ENCODE peak calls at places on chromosome 19, in six cellular contexts. P, E, W, N, I and C are unnamed samples.

GRCh38 chr19:17049711-17050280 is 23.2 kb upstream of the CPAMD8 start:
- DNase-seq in P (no peak), E (peak; percentile 13), W (no peak), N (no peak), I (no peak), C (peak; percentile 21)

GRCh38 chr19:57888494-57889231 is at the start of gene ZNF814:
- DNase-seq in P (peak; percentile 90), E (peak; percentile 29), W (peak; percentile 84), N (peak; percentile 57), I (peak; percentile 44), C (peak; percentile 37)

GRCh38 chr19:32691952-32692726 is 518 bp downstream of the NUDT19 start:
- DNase-seq in P (peak; percentile 63), E (peak; percentile 28), W (peak; percentile 65), N (peak; percentile 59), I (peak; percentile 22), C (peak; percentile 83)

GRCh38 chr19:49543032-49543431 is 15.2 kb downstream of the RCN3 start:
- DNase-seq in P (no peak), E (no peak), W (no peak), N (no peak), I (no peak), C (no peak)

GRCh38 chr19:18322318-18322758 is 538 bp downstream of the LSM4 start:
- DNase-seq in P (peak; percentile 82), E (no peak), W (no peak), N (peak; percentile 10), I (no peak), C (peak; percentile 34)

GRCh38 chr19:31548941-31549340 is 199.7 kb upstream of the TSHZ3 start:
- DNase-seq in P (peak; percentile 38), E (no peak), W (no peak), N (no peak), I (peak; percentile 19), C (no peak)

GRCh38 chr19:55703790-55704215 is 28.8 kb downstream of the EPN1 start:
- DNase-seq in P (no peak), E (no peak), W (no peak), N (no peak), I (no peak), C (peak; percentile 15)

GRCh38 chr19:53877361-53877766 is 4.6 kb upstream of the PRKCG start:
- DNase-seq in P (no peak), E (no peak), W (no peak), N (no peak), I (no peak), C (no peak)

GRCh38 chr19:49106648-49107135 is 7.5 kb upstream of the LIN7B start:
- DNase-seq in P (peak; percentile 71), E (no peak), W (no peak), N (peak; percentile 38), I (no peak), C (peak; percentile 45)

GRCh38 chr19:34051255-34051654 is 121.0 kb upstream of the LSM14A start:
- DNase-seq in P (no peak), E (no peak), W (no peak), N (no peak), I (no peak), C (no peak)

GRCh38 chr19:19562665-19563347 is 24.7 kb downstream of the CILP2 start:
- DNase-seq in P (no peak), E (no peak), W (no peak), N (no peak), I (no peak), C (no peak)

GRCh38 chr19:55079400-55080038 is 3.9 kb downstream of the EPS8L1 start:
- DNase-seq in P (peak; percentile 4), E (no peak), W (no peak), N (no peak), I (no peak), C (no peak)

GRCh38 chr19:17532116-17532515 is 20.7 kb downstream of the PGLS start:
- DNase-seq in P (no peak), E (no peak), W (no peak), N (no peak), I (no peak), C (no peak)

GRCh38 chr19:44653977-44654784 is 10.5 kb downstream of the PVR start:
- DNase-seq in P (peak; percentile 77), E (no peak), W (no peak), N (peak; percentile 17), I (no peak), C (peak; percentile 48)

GRCh38 chr19:48613852-48614435 is 932 bp downstream of the FAM83E start:
- DNase-seq in P (no peak), E (no peak), W (no peak), N (no peak), I (no peak), C (no peak)

GRCh38 chr19:1373534-1374249 is 10.0 kb upstream of the NDUFS7 start:
- DNase-seq in P (peak; percentile 53), E (no peak), W (no peak), N (peak; percentile 34), I (no peak), C (no peak)

GRCh38 chr19:7488736-7489353 is at the start of gene PEX11G:
- DNase-seq in P (peak; percentile 96), E (no peak), W (peak; percentile 85), N (peak; percentile 89), I (peak; percentile 55), C (peak; percentile 91)

GRCh38 chr19:46408611-46409039 is 4.7 kb downstream of the CCDC8 start:
- DNase-seq in P (peak; percentile 83), E (no peak), W (no peak), N (peak; percentile 31), I (no peak), C (no peak)

GRCh38 chr19:53057904-53058579 is 13.5 kb downstream of the ERVV-2 start:
- DNase-seq in P (peak; percentile 86), E (no peak), W (no peak), N (no peak), I (no peak), C (no peak)

GRCh38 chr19:38191747-38192146 is 32.3 kb downstream of the DPF1 start:
- DNase-seq in P (no peak), E (no peak), W (no peak), N (no peak), I (no peak), C (no peak)

GRCh38 chr19:53873451-53874383 is 6.0 kb downstream of the MYADM start:
- DNase-seq in P (no peak), E (no peak), W (no peak), N (no peak), I (no peak), C (no peak)

GRCh38 chr19:35454663-35455062 is 6.6 kb downstream of the FFAR2 start:
- DNase-seq in P (no peak), E (no peak), W (no peak), N (no peak), I (no peak), C (no peak)

GRCh38 chr19:45484273-45484945 is 12.4 kb downstream of the RTN2 start:
- DNase-seq in P (no peak), E (no peak), W (no peak), N (no peak), I (no peak), C (no peak)

GRCh38 chr19:18590273-18591272 is 2.0 kb downstream of the REX1BD start:
- DNase-seq in P (peak; percentile 79), E (no peak), W (peak; percentile 92), N (peak; percentile 77), I (no peak), C (no peak)

GRCh38 chr19:7917292-7918061 is 2.7 kb upstream of the SNAPC2 start:
- DNase-seq in P (peak; percentile 85), E (no peak), W (peak; percentile 67), N (no peak), I (no peak), C (peak; percentile 56)

GRCh38 chr19:40348961-40349507 is 539 bp downstream of the PLD3 start:
- DNase-seq in P (peak; percentile 38), E (peak; percentile 8), W (no peak), N (no peak), I (peak; percentile 28), C (peak; percentile 55)

GRCh38 chr19:27776020-27776419 is 1436.9 kb downstream of the UQCRFS1 start:
- DNase-seq in P (no peak), E (no peak), W (no peak), N (no peak), I (no peak), C (no peak)

GRCh38 chr19:54172764-54173699 is at the start of gene TMC4:
- DNase-seq in P (peak; percentile 93), E (no peak), W (no peak), N (no peak), I (no peak), C (no peak)

GRCh38 chr19:16015805-16016173 is 60.5 kb upstream of the TPM4 start:
- DNase-seq in P (no peak), E (no peak), W (no peak), N (no peak), I (no peak), C (no peak)

GRCh38 chr19:5314012-5314906 is 26.4 kb downstream of the PTPRS start:
- DNase-seq in P (no peak), E (no peak), W (no peak), N (no peak), I (no peak), C (no peak)

GRCh38 chr19:3899531-3900294 is 19.2 kb downstream of the ATCAY start:
- DNase-seq in P (peak; percentile 16), E (no peak), W (no peak), N (no peak), I (no peak), C (no peak)

GRCh38 chr19:5445667-5446066 is 9.6 kb upstream of the ZNRF4 start:
- DNase-seq in P (no peak), E (no peak), W (no peak), N (no peak), I (no peak), C (no peak)

GRCh38 chr19:5166262-5166661 is 174.3 kb downstream of the PTPRS start:
- DNase-seq in P (no peak), E (peak; percentile 17), W (no peak), N (no peak), I (peak; percentile 8), C (no peak)

GRCh38 chr19:32146664-32147063 is 198.7 kb upstream of the ZNF507 start:
- DNase-seq in P (no peak), E (no peak), W (no peak), N (no peak), I (no peak), C (no peak)

GRCh38 chr19:40467007-40467565 is 285 bp downstream of the SPTBN4 start:
- DNase-seq in P (peak; percentile 44), E (no peak), W (no peak), N (peak; percentile 10), I (no peak), C (no peak)

GRCh38 chr19:12952488-12953455 is 4.3 kb downstream of the GADD45GIP1 start:
- DNase-seq in P (no peak), E (no peak), W (no peak), N (peak; percentile 62), I (peak; percentile 40), C (peak; percentile 86)